ENCODE peak calls at places on chromosomes 16 and 17, in five cellular contexts. B is upper lobe of right lung, C is HepG2, P is cardiac muscle cell, O is colonic mucosa. Y is an unnamed sample. For H3K4me1, the result is how much of the 10 kb centered on the place peaks cover.

GRCh38 chr16:10162981-10163380 is 19.2 kb downstream of the GRIN2A start:
- DNase-seq in B (no peak), C (no peak), P (no peak), O (no peak), Y (no peak)

GRCh38 chr17:40068129-40068581 is 5.4 kb downstream of the THRA start:
- DNase-seq in B (no peak), C (no peak), P (no peak), O (no peak), Y (no peak)

GRCh38 chr16:30585022-30585399 is 486 bp downstream of the ZNF785 start:
- DNase-seq in B (no peak), C (no peak), P (no peak), O (no peak), Y (no peak)

GRCh38 chr16:8458481-8458880 is 131.8 kb downstream of the TMEM114 start:
- DNase-seq in B (no peak), C (no peak), P (no peak), O (no peak), Y (no peak)

GRCh38 chr16:27225536-27226360 is 22.4 kb downstream of the KDM8 start:
- DNase-seq in B (no peak), C (no peak), P (no peak), O (peak), Y (peak)

GRCh38 chr17:48728232-48729231 is at the start of gene HOXB13:
- DNase-seq in B (no peak), C (no peak), P (peak), O (peak), Y (no peak)

GRCh38 chr16:78045865-78046581 is 23.7 kb downstream of the CLEC3A start:
- DNase-seq in B (peak), C (peak), P (peak), O (peak), Y (peak)

GRCh38 chr16:24288516-24288915 is 32.4 kb downstream of the CACNG3 start:
- DNase-seq in B (no peak), C (no peak), P (no peak), O (no peak), Y (no peak)

GRCh38 chr16:27639588-27640276 is 89.8 kb downstream of the KATNIP start:
- DNase-seq in B (no peak), C (peak), P (peak), O (peak), Y (peak)

GRCh38 chr17:81258292-81258691 is 19.2 kb downstream of the NDUFAF8 start:
- DNase-seq in B (no peak), C (no peak), P (no peak), O (no peak), Y (no peak)

GRCh38 chr16:57952909-57953308 is 18.0 kb downstream of the CNGB1 start:
- DNase-seq in B (peak), C (no peak), P (no peak), O (no peak), Y (no peak)

GRCh38 chr16:368388-369158 is 1.8 kb downstream of the MRPL28 start:
- DNase-seq in B (no peak), C (no peak), P (no peak), O (no peak), Y (no peak)

GRCh38 chr17:42241871-42242270 is 34.3 kb downstream of the STAT5B start:
- DNase-seq in B (no peak), C (no peak), P (no peak), O (no peak), Y (no peak)

GRCh38 chr17:82330322-82331239 is 3.0 kb downstream of the SECTM1 start:
- DNase-seq in B (peak), C (peak), P (peak), O (no peak), Y (no peak)

GRCh38 chr16:67249178-67249759 is 490 bp downstream of the SLC9A5 start:
- DNase-seq in B (no peak), C (no peak), P (peak), O (no peak), Y (no peak)

GRCh38 chr16:4514606-4515005 is 24.0 kb downstream of the CDIP1 start:
- DNase-seq in B (no peak), C (no peak), P (no peak), O (no peak), Y (no peak)

GRCh38 chr16:73778872-73779271 is 517.7 kb upstream of the PSMD7 start:
- DNase-seq in B (no peak), C (no peak), P (no peak), O (no peak), Y (no peak)

GRCh38 chr16:85171809-85172464 is 59.7 kb upstream of the CIBAR2 start:
- DNase-seq in B (no peak), C (no peak), P (no peak), O (no peak), Y (no peak)

GRCh38 chr17:44334315-44335181 is 9.9 kb upstream of the SLC25A39 start:
- DNase-seq in B (no peak), C (no peak), P (no peak), O (no peak), Y (no peak)

GRCh38 chr17:61537264-61537771 is 53.7 kb downstream of the NACA2 start:
- DNase-seq in B (no peak), C (no peak), P (no peak), O (no peak), Y (no peak)

GRCh38 chr17:67256075-67256732 is 11.2 kb upstream of the HELZ start:
- DNase-seq in B (no peak), C (no peak), P (no peak), O (no peak), Y (no peak)

GRCh38 chr16:4410335-4411075 is 5.9 kb downstream of the CORO7 start:
- DNase-seq in B (no peak), C (no peak), P (no peak), O (peak), Y (peak)

GRCh38 chr16:29156511-29156910 is 171.7 kb downstream of the LAT start:
- DNase-seq in B (no peak), C (no peak), P (no peak), O (no peak), Y (no peak)

GRCh38 chr17:2871720-2872119 is 75.5 kb downstream of the RAP1GAP2 start:
- DNase-seq in B (no peak), C (no peak), P (no peak), O (no peak), Y (no peak)

GRCh38 chr17:76997981-76998531 is 129.9 kb downstream of the MGAT5B start:
- DNase-seq in B (no peak), C (no peak), P (no peak), O (no peak), Y (no peak)

GRCh38 chr17:62653002-62653830 is 25.7 kb downstream of the MRC2 start:
- DNase-seq in B (peak), C (no peak), P (peak), O (peak), Y (peak)

GRCh38 chr17:34980681-34981537 is 597 bp downstream of the LIG3 start:
- DNase-seq in B (peak), C (peak), P (peak), O (peak), Y (peak)

GRCh38 chr17:15263206-15263579 is 1.9 kb downstream of the PMP22 start:
- DNase-seq in B (peak), C (no peak), P (peak), O (peak), Y (peak)

GRCh38 chr17:73068322-73069153 is 23.9 kb downstream of the SLC39A11 start:
- DNase-seq in B (no peak), C (peak), P (no peak), O (no peak), Y (no peak)

GRCh38 chr17:40063034-40063765 is 435 bp downstream of the THRA start:
- DNase-seq in B (peak), C (peak), P (peak), O (peak), Y (peak)

GRCh38 chr16:4011225-4011939 is 104.9 kb downstream of the ADCY9 start:
- DNase-seq in B (no peak), C (no peak), P (no peak), O (no peak), Y (no peak)

GRCh38 chr16:24002619-24003018 is 166.8 kb downstream of the PRKCB start:
- DNase-seq in B (no peak), C (no peak), P (no peak), O (no peak), Y (no peak)

GRCh38 chr16:82476786-82477185 is 150.0 kb upstream of the CDH13 start:
- DNase-seq in B (no peak), C (no peak), P (no peak), O (no peak), Y (no peak)

GRCh38 chr16:22736791-22737190 is 77.2 kb upstream of the HS3ST2 start:
- DNase-seq in B (no peak), C (no peak), P (no peak), O (no peak), Y (no peak)

GRCh38 chr16:79587897-79588296 is 12.6 kb downstream of the MAF start:
- DNase-seq in B (no peak), C (no peak), P (no peak), O (no peak), Y (no peak)

GRCh38 chr17:55159251-55159650 is 105.5 kb upstream of the HLF start:
- DNase-seq in B (no peak), C (no peak), P (no peak), O (no peak), Y (no peak)

GRCh38 chr17:34589120-34589965 is 10.0 kb downstream of the TMEM132E start:
- DNase-seq in B (no peak), C (no peak), P (no peak), O (no peak), Y (no peak)

GRCh38 chr16:30797670-30798309 is 10.8 kb upstream of the ZNF629 start:
- DNase-seq in B (no peak), C (peak), P (no peak), O (no peak), Y (no peak)

GRCh38 chr17:12680407-12680897 is 14.8 kb downstream of the MYOCD start:
- DNase-seq in B (no peak), C (no peak), P (no peak), O (no peak), Y (no peak)

DNA sequence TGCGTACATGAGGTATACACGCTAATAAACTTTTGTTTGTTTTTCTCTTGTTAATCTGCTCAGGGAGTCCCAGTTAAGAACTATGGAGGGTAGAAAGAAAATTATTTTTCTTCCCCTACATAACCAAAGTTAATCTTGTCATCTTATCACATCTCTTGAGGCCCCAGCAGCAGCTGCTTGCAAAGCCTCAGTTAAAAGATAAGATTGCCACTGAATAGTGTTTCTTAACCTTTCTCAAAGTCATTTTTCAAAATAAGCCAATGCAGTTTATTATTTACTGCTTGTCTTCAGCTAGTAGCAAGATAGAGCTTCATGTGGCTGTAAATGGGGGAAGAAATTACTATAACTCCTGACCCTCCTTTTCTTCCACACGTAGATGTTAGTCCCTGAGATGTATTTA is 21.5 kb upstream of the APOH start:
- DNase-seq in B (no peak), C (no peak), P (no peak), O (no peak), Y (no peak)
- H3K4me1 ChIP-seq in B (under half), C (under half), P (under half), O (under half), Y (under half)

GRCh38 chr17:16919663-16920627 is 52.0 kb downstream of the TNFRSF13B start:
- DNase-seq in B (peak), C (no peak), P (no peak), O (no peak), Y (no peak)
- TF ChIP-seq CTCF in B (no peak), C (no peak), P (no peak), O (no peak), Y (no peak)

GRCh38 chr16:83942074-83942473 is 11.0 kb upstream of the OSGIN1 start:
- DNase-seq in B (no peak), C (no peak), P (no peak), O (no peak), Y (no peak)

GRCh38 chr16:83945587-83945986 is 7.5 kb upstream of the OSGIN1 start:
- DNase-seq in B (no peak), C (peak), P (no peak), O (no peak), Y (no peak)

GRCh38 chr16:83940630-83941378 is 12.2 kb upstream of the OSGIN1 start:
- DNase-seq in B (no peak), C (no peak), P (no peak), O (no peak), Y (no peak)

GRCh38 chr16:83943516-83944050 is 9.5 kb upstream of the OSGIN1 start:
- DNase-seq in B (no peak), C (no peak), P (peak), O (no peak), Y (no peak)

GRCh38 chr16:83942815-83943515 is 10.1 kb upstream of the OSGIN1 start:
- DNase-seq in B (no peak), C (peak), P (no peak), O (no peak), Y (no peak)
- H3K4me3 ChIP-seq in B (no peak), C (peak), P (no peak), O (no peak), Y (no peak)

DNA sequence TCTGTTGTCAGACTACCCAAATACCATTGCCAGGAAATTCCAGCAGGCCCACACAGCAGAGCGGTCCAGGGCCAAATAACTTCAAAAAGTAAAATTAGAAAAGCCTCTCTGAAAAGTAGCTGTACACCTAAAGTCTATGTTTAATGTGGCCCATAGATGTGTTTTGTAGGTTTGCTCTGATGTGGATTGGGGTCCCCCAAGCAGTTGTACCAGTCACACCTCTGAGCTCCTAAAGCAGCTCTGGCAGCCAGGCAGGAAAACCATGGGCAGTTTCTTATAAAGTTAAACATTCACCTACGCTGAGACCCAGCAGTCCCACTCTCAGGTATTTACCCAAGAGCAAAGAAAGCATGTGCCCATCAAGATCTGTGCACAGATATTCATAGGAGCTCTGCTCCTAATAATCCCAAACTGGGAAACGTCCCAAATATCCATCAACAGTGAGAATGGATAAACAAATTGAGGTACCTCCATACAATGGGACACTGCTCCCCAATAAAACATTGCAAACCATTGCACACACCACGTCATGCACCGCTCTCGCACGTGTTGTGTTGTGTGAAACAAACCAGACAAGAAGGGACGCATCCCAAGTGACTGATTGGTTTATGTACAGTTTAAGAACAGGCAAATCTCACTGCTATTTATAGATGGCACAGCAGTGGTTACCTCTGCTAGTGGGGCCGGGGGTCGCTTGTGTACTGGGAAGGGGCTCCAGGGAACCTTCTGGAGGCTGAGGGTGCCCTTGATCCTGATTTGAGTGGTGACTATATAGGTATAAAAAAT is 15.8 kb upstream of the PRM1 start:
- DNase-seq in B (no peak), C (peak), P (peak), O (no peak), Y (peak)
- H3K4me1 ChIP-seq in B (under half), C (half or more), P (under half), O (under half), Y (under half)

GRCh38 chr17:51119415-51120356 is 982 bp downstream of the SPAG9 start:
- DNase-seq in B (peak), C (peak), P (peak), O (peak), Y (peak)
- TF ChIP-seq CTCF in B (peak), C (peak), P (no peak), O (no peak), Y (peak)

GRCh38 chr16:87784812-87785211 is 19.0 kb upstream of the KLHDC4 start:
- DNase-seq in B (no peak), C (peak), P (no peak), O (no peak), Y (peak)

GRCh38 chr16:87792205-87792565 is 26.4 kb upstream of the KLHDC4 start:
- DNase-seq in B (no peak), C (no peak), P (no peak), O (no peak), Y (no peak)

GRCh38 chr16:87791295-87792204 is 25.8 kb upstream of the KLHDC4 start:
- DNase-seq in B (no peak), C (no peak), P (no peak), O (no peak), Y (no peak)

GRCh38 chr16:87790278-87791023 is 24.7 kb upstream of the KLHDC4 start:
- DNase-seq in B (no peak), C (no peak), P (no peak), O (no peak), Y (peak)

GRCh38 chr16:87789437-87790277 is 23.9 kb upstream of the KLHDC4 start:
- DNase-seq in B (no peak), C (peak), P (no peak), O (no peak), Y (no peak)
- H3K4me3 ChIP-seq in B (no peak), C (peak), P (no peak), O (no peak), Y (no peak)

Y was measured in body of pancreas.